ENCODE peak calls at places on chromosome 17, in five cellular contexts. One of them, this sample, is unnamed. For H3K36me3, the result is how much of the 10 kb centered on the place peaks cover.

GRCh38 chr17:57132663-57133062 is 47.6 kb downstream of the AKAP1 start:
- DNase-seq in MM.1S: no peak
- DNase-seq in mesenchymal stem cell: no peak
- DNase-seq in fibroblast of lung: no peak
- DNase-seq in endothelial cell of umbilical vein: no peak
- DNase-seq in this sample: no peak

GRCh38 chr17:6713918-6714271 is 726 bp upstream of the SLC13A5 start:
- DNase-seq in MM.1S: no peak
- DNase-seq in mesenchymal stem cell: no peak
- DNase-seq in endothelial cell of umbilical vein: no peak
- DNase-seq in fibroblast of lung: no peak
- DNase-seq in this sample: no peak

GRCh38 chr17:67515490-67516088 is 138.5 kb downstream of the PITPNC1 start:
- DNase-seq in fibroblast of lung: no peak
- DNase-seq in mesenchymal stem cell: no peak
- DNase-seq in endothelial cell of umbilical vein: no peak
- DNase-seq in MM.1S: no peak
- DNase-seq in this sample: no peak

GRCh38 chr17:1232786-1233185 is 37.5 kb upstream of the BHLHA9 start:
- DNase-seq in MM.1S: no peak
- DNase-seq in mesenchymal stem cell: peak
- DNase-seq in endothelial cell of umbilical vein: no peak
- DNase-seq in fibroblast of lung: peak
- DNase-seq in this sample: peak

GRCh38 chr17:61442136-61442775 is 10.0 kb upstream of the TBX4 start:
- DNase-seq in mesenchymal stem cell: no peak
- DNase-seq in fibroblast of lung: no peak
- DNase-seq in MM.1S: no peak
- DNase-seq in endothelial cell of umbilical vein: no peak
- DNase-seq in this sample: no peak

GRCh38 chr17:27846042-27846655 is 45.8 kb upstream of the NOS2 start:
- DNase-seq in fibroblast of lung: no peak
- DNase-seq in endothelial cell of umbilical vein: no peak
- DNase-seq in mesenchymal stem cell: no peak
- DNase-seq in MM.1S: no peak
- DNase-seq in this sample: no peak

GRCh38 chr17:15343749-15344148 is 2.4 kb upstream of the TEKT3 start:
- DNase-seq in MM.1S: no peak
- DNase-seq in mesenchymal stem cell: peak
- DNase-seq in fibroblast of lung: peak
- DNase-seq in endothelial cell of umbilical vein: no peak
- DNase-seq in this sample: no peak

GRCh38 chr17:38881600-38882191 is 11.8 kb downstream of the LASP1 start:
- DNase-seq in endothelial cell of umbilical vein: peak
- DNase-seq in MM.1S: no peak
- DNase-seq in fibroblast of lung: peak
- DNase-seq in mesenchymal stem cell: peak
- DNase-seq in this sample: peak

GRCh38 chr17:72334205-72334604 is 213.4 kb downstream of the SOX9 start:
- DNase-seq in endothelial cell of umbilical vein: no peak
- DNase-seq in fibroblast of lung: peak
- DNase-seq in mesenchymal stem cell: peak
- DNase-seq in MM.1S: no peak
- DNase-seq in this sample: peak

GRCh38 chr17:7674934-7675333 is 12.4 kb downstream of the TP53 start:
- DNase-seq in endothelial cell of umbilical vein: no peak
- DNase-seq in MM.1S: no peak
- DNase-seq in mesenchymal stem cell: no peak
- DNase-seq in fibroblast of lung: no peak
- DNase-seq in this sample: no peak

GRCh38 chr17:50608700-50609375 is 25.8 kb upstream of the ABCC3 start:
- DNase-seq in fibroblast of lung: no peak
- DNase-seq in MM.1S: no peak
- DNase-seq in mesenchymal stem cell: no peak
- DNase-seq in endothelial cell of umbilical vein: no peak
- DNase-seq in this sample: no peak

GRCh38 chr17:63442074-63442473 is 4.0 kb downstream of the CYB561 start:
- DNase-seq in mesenchymal stem cell: no peak
- DNase-seq in MM.1S: no peak
- DNase-seq in fibroblast of lung: no peak
- DNase-seq in endothelial cell of umbilical vein: no peak
- DNase-seq in this sample: no peak

GRCh38 chr17:69913241-69914015 is 161.6 kb upstream of the KCNJ16 start:
- DNase-seq in mesenchymal stem cell: peak
- DNase-seq in MM.1S: no peak
- DNase-seq in fibroblast of lung: peak
- DNase-seq in endothelial cell of umbilical vein: peak
- DNase-seq in this sample: peak

GRCh38 chr17:20995164-20995872 is 47.5 kb downstream of the USP22 start:
- DNase-seq in mesenchymal stem cell: no peak
- DNase-seq in fibroblast of lung: no peak
- DNase-seq in endothelial cell of umbilical vein: no peak
- DNase-seq in MM.1S: no peak
- DNase-seq in this sample: no peak

GRCh38 chr17:45270828-45271418 is 9.0 kb upstream of the SPATA32 start:
- DNase-seq in mesenchymal stem cell: no peak
- DNase-seq in endothelial cell of umbilical vein: no peak
- DNase-seq in fibroblast of lung: no peak
- DNase-seq in MM.1S: peak
- DNase-seq in this sample: no peak

GRCh38 chr17:31390426-31390747 is 1.1 kb upstream of the RAB11FIP4 start:
- DNase-seq in mesenchymal stem cell: no peak
- DNase-seq in endothelial cell of umbilical vein: no peak
- DNase-seq in fibroblast of lung: no peak
- DNase-seq in MM.1S: no peak
- DNase-seq in this sample: no peak

GRCh38 chr17:4492762-4493561 is 5.7 kb upstream of the SPNS2 start:
- DNase-seq in fibroblast of lung: peak
- DNase-seq in mesenchymal stem cell: peak
- DNase-seq in MM.1S: peak
- DNase-seq in endothelial cell of umbilical vein: peak
- DNase-seq in this sample: peak

GRCh38 chr17:16944334-16945140 is 27.4 kb downstream of the TNFRSF13B start:
- DNase-seq in endothelial cell of umbilical vein: no peak
- DNase-seq in mesenchymal stem cell: no peak
- DNase-seq in MM.1S: no peak
- DNase-seq in fibroblast of lung: no peak
- DNase-seq in this sample: no peak

GRCh38 chr17:28521296-28522085 is 15.3 kb downstream of the FOXN1 start:
- DNase-seq in fibroblast of lung: no peak
- DNase-seq in mesenchymal stem cell: no peak
- DNase-seq in endothelial cell of umbilical vein: no peak
- DNase-seq in MM.1S: no peak
- DNase-seq in this sample: no peak

GRCh38 chr17:75400326-75400939 is 5.0 kb downstream of the GRB2 start:
- DNase-seq in fibroblast of lung: no peak
- DNase-seq in endothelial cell of umbilical vein: no peak
- DNase-seq in MM.1S: no peak
- DNase-seq in mesenchymal stem cell: no peak
- DNase-seq in this sample: no peak

GRCh38 chr17:31388770-31389672 is 2.5 kb upstream of the RAB11FIP4 start:
- DNase-seq in mesenchymal stem cell: peak
- DNase-seq in MM.1S: peak
- DNase-seq in endothelial cell of umbilical vein: peak
- DNase-seq in fibroblast of lung: peak
- DNase-seq in this sample: peak

GRCh38 chr17:55726440-55726839 is 3.8 kb upstream of the TMEM100 start:
- DNase-seq in fibroblast of lung: peak
- DNase-seq in mesenchymal stem cell: peak
- DNase-seq in MM.1S: no peak
- DNase-seq in endothelial cell of umbilical vein: peak
- DNase-seq in this sample: peak

GRCh38 chr17:27862848-27863247 is 30.3 kb downstream of the LYRM9 start:
- DNase-seq in MM.1S: no peak
- DNase-seq in fibroblast of lung: no peak
- DNase-seq in endothelial cell of umbilical vein: no peak
- DNase-seq in mesenchymal stem cell: no peak
- DNase-seq in this sample: no peak

GRCh38 chr17:751269-752001 is 629 bp downstream of the GEMIN4 start:
- DNase-seq in fibroblast of lung: peak
- DNase-seq in MM.1S: peak
- DNase-seq in endothelial cell of umbilical vein: peak
- DNase-seq in mesenchymal stem cell: peak
- DNase-seq in this sample: peak

GRCh38 chr17:48259710-48260291 is 152.2 kb downstream of the SNX11 start:
- DNase-seq in fibroblast of lung: peak
- DNase-seq in mesenchymal stem cell: peak
- DNase-seq in MM.1S: peak
- DNase-seq in endothelial cell of umbilical vein: peak
- DNase-seq in this sample: peak

GRCh38 chr17:5191541-5192417 is at the start of gene ZNF594:
- DNase-seq in mesenchymal stem cell: peak
- DNase-seq in fibroblast of lung: peak
- DNase-seq in endothelial cell of umbilical vein: peak
- DNase-seq in MM.1S: peak
- DNase-seq in this sample: peak

GRCh38 chr17:18066866-18067265 is 20.9 kb upstream of the DRG2 start:
- DNase-seq in fibroblast of lung: no peak
- DNase-seq in mesenchymal stem cell: no peak
- DNase-seq in MM.1S: no peak
- DNase-seq in endothelial cell of umbilical vein: no peak
- DNase-seq in this sample: no peak

GRCh38 chr17:75271233-75271954 is 363 bp upstream of the MIF4GD start:
- DNase-seq in MM.1S: peak
- DNase-seq in endothelial cell of umbilical vein: peak
- DNase-seq in mesenchymal stem cell: peak
- DNase-seq in fibroblast of lung: no peak
- DNase-seq in this sample: peak

GRCh38 chr17:31696184-31696602 is 162.9 kb downstream of the COPRS start:
- DNase-seq in mesenchymal stem cell: peak
- DNase-seq in endothelial cell of umbilical vein: no peak
- DNase-seq in MM.1S: no peak
- DNase-seq in fibroblast of lung: peak
- DNase-seq in this sample: peak

GRCh38 chr17:48795444-48796162 is 21.4 kb downstream of the TTLL6 start:
- DNase-seq in fibroblast of lung: peak
- DNase-seq in endothelial cell of umbilical vein: no peak
- DNase-seq in MM.1S: no peak
- DNase-seq in mesenchymal stem cell: peak
- DNase-seq in this sample: peak

GRCh38 chr17:27481327-27481726 is 25.1 kb downstream of the KSR1 start:
- DNase-seq in endothelial cell of umbilical vein: no peak
- DNase-seq in fibroblast of lung: no peak
- DNase-seq in MM.1S: no peak
- DNase-seq in mesenchymal stem cell: no peak
- DNase-seq in this sample: no peak

GRCh38 chr17:74429604-74430384 is 2.1 kb upstream of the GPRC5C start:
- DNase-seq in MM.1S: no peak
- DNase-seq in fibroblast of lung: no peak
- DNase-seq in endothelial cell of umbilical vein: no peak
- DNase-seq in mesenchymal stem cell: peak
- DNase-seq in this sample: no peak

GRCh38 chr17:4433515-4434031 is at the start of gene SPNS3:
- DNase-seq in mesenchymal stem cell: no peak
- DNase-seq in fibroblast of lung: no peak
- DNase-seq in endothelial cell of umbilical vein: no peak
- DNase-seq in MM.1S: peak
- DNase-seq in this sample: no peak

DNA sequence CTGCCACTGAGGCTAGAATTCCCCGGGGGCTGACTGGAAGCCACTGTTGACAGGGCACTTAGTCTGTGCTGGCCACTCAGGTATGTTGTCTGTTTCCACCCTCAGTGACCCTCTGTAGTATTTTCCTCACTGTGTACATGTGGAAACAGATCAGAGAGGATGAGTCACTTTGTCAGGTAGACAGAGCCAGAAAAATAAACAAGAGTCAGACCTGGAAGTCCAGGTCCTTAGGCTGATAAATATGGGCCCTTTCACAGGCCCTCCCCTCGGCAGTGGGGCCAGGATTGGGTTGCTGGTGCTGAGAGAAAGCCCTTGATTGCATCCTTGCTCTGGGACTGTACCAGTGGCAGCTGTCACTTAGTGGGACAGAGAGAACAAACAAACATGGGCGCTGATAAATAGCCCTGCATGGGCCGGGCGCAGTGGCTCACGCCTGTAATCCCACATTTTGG is 21.3 kb downstream of the PGS1 start:
- DNase-seq in fibroblast of lung: no peak
- DNase-seq in MM.1S: no peak
- DNase-seq in endothelial cell of umbilical vein: no peak
- DNase-seq in mesenchymal stem cell: no peak
- DNase-seq in this sample: no peak
- H3K36me3 ChIP-seq in fibroblast of lung: under half
- H3K36me3 ChIP-seq in MM.1S: under half
- H3K36me3 ChIP-seq in endothelial cell of umbilical vein: under half
- H3K36me3 ChIP-seq in mesenchymal stem cell: half or more
- H3K36me3 ChIP-seq in this sample: half or more

GRCh38 chr17:76528156-76528527 is 9.4 kb downstream of the CYGB start:
- DNase-seq in MM.1S: no peak
- DNase-seq in endothelial cell of umbilical vein: no peak
- DNase-seq in fibroblast of lung: no peak
- DNase-seq in mesenchymal stem cell: no peak
- DNase-seq in this sample: no peak
- H3K9ac ChIP-seq in MM.1S: no peak
- H3K9ac ChIP-seq in endothelial cell of umbilical vein: no peak
- H3K9ac ChIP-seq in fibroblast of lung: peak
- H3K9ac ChIP-seq in mesenchymal stem cell: peak
- H3K9ac ChIP-seq in this sample: peak

DNA sequence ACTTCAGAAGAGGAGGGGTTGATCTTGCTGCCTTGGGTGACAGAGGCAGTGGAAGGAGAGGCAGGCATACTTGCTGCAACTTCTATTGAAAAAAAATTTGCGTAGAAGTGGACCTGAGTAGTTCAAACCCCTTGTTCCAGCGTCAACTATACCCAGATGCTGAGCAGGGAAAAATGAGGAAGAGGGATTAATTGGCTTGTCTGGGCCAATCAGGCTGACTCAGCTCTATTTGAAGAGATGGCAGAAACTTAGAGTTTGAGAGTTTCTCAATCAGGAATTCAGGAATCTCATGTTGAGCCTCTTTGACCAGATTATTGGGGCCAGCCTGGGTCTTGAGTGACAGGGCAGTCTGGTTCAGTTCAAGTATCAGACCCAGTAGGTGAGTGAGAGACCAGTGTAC is 17.6 kb downstream of the CASC3 start:
- DNase-seq in endothelial cell of umbilical vein: no peak
- DNase-seq in fibroblast of lung: no peak
- DNase-seq in mesenchymal stem cell: no peak
- DNase-seq in MM.1S: no peak
- DNase-seq in this sample: peak
- H3K36me3 ChIP-seq in endothelial cell of umbilical vein: under half
- H3K36me3 ChIP-seq in fibroblast of lung: under half
- H3K36me3 ChIP-seq in mesenchymal stem cell: under half
- H3K36me3 ChIP-seq in MM.1S: under half
- H3K36me3 ChIP-seq in this sample: under half

GRCh38 chr17:58416937-58417299 is 416 bp downstream of the RNF43 start:
- DNase-seq in fibroblast of lung: no peak
- DNase-seq in mesenchymal stem cell: no peak
- DNase-seq in endothelial cell of umbilical vein: no peak
- DNase-seq in MM.1S: no peak
- DNase-seq in this sample: no peak
- H3K9ac ChIP-seq in fibroblast of lung: no peak
- H3K9ac ChIP-seq in mesenchymal stem cell: peak
- H3K9ac ChIP-seq in endothelial cell of umbilical vein: no peak
- H3K9ac ChIP-seq in MM.1S: no peak
- H3K9ac ChIP-seq in this sample: peak

This sample was measured in adipocyte.